ENCODE peak calls at places on chromosomes 12 and 14, in four cellular contexts. I, E, N and R are unnamed samples.

GRCh38 chr14:64303471-64303917 is 9.3 kb upstream of the ESR2 start:
- DNase-seq in E (peak), I (peak), N (peak), R (peak)

GRCh38 chr12:123571343-123571813 is 13.0 kb upstream of the TMED2 start:
- DNase-seq in N (peak), I (peak), E (no peak), R (peak)

GRCh38 chr14:68014771-68015170 is 195.2 kb downstream of the RAD51B start:
- DNase-seq in E (no peak), N (no peak), I (no peak), R (no peak)

GRCh38 chr12:95960241-95960640 is 17.1 kb downstream of the AMDHD1 start:
- DNase-seq in N (no peak), I (no peak), E (no peak), R (no peak)

GRCh38 chr14:83779266-83779665 is 1750.7 kb upstream of the FLRT2 start:
- DNase-seq in N (no peak), E (no peak), I (no peak), R (no peak)

GRCh38 chr12:32039341-32039740 is 67.3 kb upstream of the BICD1 start:
- DNase-seq in N (peak), E (no peak), I (no peak), R (peak)

GRCh38 chr14:57245941-57246340 is 22.8 kb downstream of the EXOC5 start:
- DNase-seq in E (no peak), N (no peak), I (no peak), R (no peak)

GRCh38 chr12:121403721-121404120 is 3.8 kb downstream of the RNF34 start:
- DNase-seq in E (no peak), I (no peak), N (no peak), R (no peak)

GRCh38 chr12:67091678-67092077 is 177.5 kb upstream of the CAND1 start:
- DNase-seq in I (no peak), E (no peak), N (no peak), R (no peak)

GRCh38 chr12:97643961-97644360 is 181.4 kb downstream of the RMST start:
- DNase-seq in E (no peak), N (no peak), I (no peak), R (no peak)

GRCh38 chr12:105273601-105274000 is 37.6 kb upstream of the APPL2 start:
- DNase-seq in N (no peak), I (no peak), E (no peak), R (no peak)

GRCh38 chr14:71397371-71397770 is 490.1 kb downstream of the PCNX1 start:
- DNase-seq in I (no peak), E (no peak), N (no peak), R (peak)

GRCh38 chr14:71396050-71396677 is 488.9 kb downstream of the PCNX1 start:
- DNase-seq in N (no peak), E (no peak), I (no peak), R (no peak)

GRCh38 chr14:71394386-71394785 is 487.1 kb downstream of the PCNX1 start:
- DNase-seq in N (no peak), I (no peak), E (no peak), R (no peak)

GRCh38 chr14:71398450-71398849 is 491.2 kb downstream of the PCNX1 start:
- DNase-seq in E (peak), N (no peak), I (no peak), R (no peak)

GRCh38 chr14:71395151-71395604 is 487.9 kb downstream of the PCNX1 start:
- DNase-seq in E (no peak), I (no peak), N (no peak), R (no peak)
- TF ChIP-seq NFIC in E (no peak), I (no peak), N (no peak), R (no peak)

DNA sequence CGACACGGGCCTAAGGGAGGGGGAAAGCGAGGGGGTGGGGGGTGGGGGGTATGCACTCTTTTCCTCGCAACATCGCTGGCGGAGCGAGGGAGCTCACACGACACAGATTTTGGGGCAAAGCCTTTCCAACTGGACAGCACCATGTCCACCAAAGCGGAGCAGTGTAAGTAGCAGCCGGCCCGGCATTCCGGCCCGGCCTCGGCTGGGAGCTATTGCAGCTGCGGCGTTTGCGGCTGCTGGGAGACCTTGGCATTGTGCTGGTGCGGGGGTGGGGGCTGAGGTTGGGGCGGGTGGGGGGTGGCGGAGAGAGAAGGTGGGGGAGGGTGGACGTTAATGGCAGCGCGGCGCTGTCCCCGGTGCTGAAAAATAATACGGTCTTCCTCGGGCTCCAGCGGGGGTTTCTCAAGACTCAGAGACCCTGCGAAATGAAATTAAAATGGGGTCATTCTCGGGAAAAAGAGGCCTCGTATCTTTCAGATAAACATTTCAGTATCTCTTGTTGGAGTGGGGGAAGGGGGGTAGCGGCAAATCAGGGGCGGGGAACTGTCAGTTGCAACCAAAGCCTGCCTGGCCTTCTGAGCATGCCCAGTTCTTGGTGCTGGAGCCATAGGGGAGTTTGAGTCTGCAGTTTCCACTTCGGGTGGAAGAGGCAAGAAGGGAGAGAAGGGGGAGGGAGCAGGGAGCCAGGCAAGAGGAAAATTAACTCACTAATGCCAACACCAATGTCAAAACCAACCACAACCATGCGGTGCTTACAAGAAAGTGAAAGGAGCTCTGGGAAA is at the start of gene UNC79:
- DNase-seq in I (no peak), N (peak), E (no peak), R (peak)
- TF ChIP-seq NFIC in I (no peak), N (no peak), E (no peak), R (no peak)

DNA sequence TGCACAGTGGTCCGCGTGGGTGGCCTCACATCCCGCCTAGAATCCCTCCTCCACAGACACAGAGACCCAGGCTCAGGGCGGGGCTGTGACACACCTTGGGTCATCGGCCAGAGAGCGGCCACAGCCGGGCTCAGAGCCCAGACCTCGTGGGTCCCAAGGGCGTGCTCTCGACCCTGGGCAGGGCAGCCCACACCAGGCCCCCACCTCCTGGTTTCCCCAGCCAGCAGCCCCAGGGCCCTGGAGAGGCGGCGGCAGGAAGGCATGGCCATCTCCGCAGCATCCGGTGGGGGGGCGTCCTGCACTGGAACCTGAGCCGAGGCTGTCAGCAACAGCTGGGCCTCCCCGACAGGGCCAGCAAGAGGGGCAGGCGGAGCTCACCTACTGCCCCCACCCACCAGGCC is 15.2 kb downstream of the JAG2 start:
- DNase-seq in I (no peak), E (no peak), N (no peak), R (peak)
- TF ChIP-seq NFIC in I (no peak), E (no peak), N (no peak), R (no peak)

GRCh38 chr12:131852551-131853299 is 24.5 kb downstream of the MMP17 start:
- DNase-seq in N (no peak), I (no peak), E (no peak), R (no peak)
- TF ChIP-seq NFIC in N (no peak), I (no peak), E (no peak), R (no peak)

GRCh38 chr12:30286345-30286926 is 409.2 kb downstream of the IPO8 start:
- DNase-seq in E (no peak), N (peak), I (peak), R (peak)
- TF ChIP-seq NFIC in E (no peak), N (no peak), I (no peak), R (no peak)

GRCh38 chr14:75041613-75042012 is 9.7 kb downstream of the MLH3 start:
- DNase-seq in I (peak), N (no peak), E (no peak), R (no peak)
- TF ChIP-seq NFIC in I (no peak), N (no peak), E (no peak), R (no peak)

DNA sequence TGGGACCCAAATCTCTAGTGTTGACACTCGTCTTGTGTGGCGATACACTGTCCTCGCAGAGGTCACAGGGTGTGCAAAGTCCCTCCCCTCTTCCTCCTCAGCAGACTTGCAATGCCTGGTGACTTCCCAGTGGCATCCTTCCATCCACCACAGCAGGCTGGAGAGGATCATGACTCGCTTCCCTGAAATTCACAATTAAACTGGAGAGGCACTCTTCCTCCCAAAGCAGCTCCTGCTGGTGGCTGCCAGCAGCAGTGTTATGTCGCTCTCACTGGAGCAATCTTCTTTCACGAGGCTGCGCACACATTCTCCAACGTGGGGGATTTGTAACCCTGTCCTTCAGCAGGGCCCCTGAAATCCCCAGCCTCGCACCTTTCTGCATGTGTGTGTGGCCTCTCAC is 145.2 kb upstream of the TMCC3 start:
- DNase-seq in E (no peak), N (no peak), I (no peak), R (no peak)
- TF ChIP-seq NFIC in E (no peak), N (no peak), I (no peak), R (no peak)